ENCODE peak calls at places on chromosome 11, in seven cellular contexts. D is right lobe of liver, Z is lower lobe of right lung, A is small intestine, C is spleen, O is HCT116, K is mesenchymal stem cell. W is an unnamed sample.

GRCh38 chr11:80815752-80816453 is 1375.1 kb upstream of the TENM4 start:
- DNase-seq in C (no peak), Z (no peak), D (no peak), A (no peak), O (no peak), K (peak), W (no peak)

GRCh38 chr11:19432370-19433163 is 191.8 kb upstream of the E2F8 start:
- DNase-seq in Z (no peak), A (peak), D (no peak), K (peak), O (no peak), C (no peak), W (no peak)

GRCh38 chr11:85123752-85124231 is 503.4 kb downstream of the DLG2 start:
- DNase-seq in O (no peak), D (no peak), K (no peak), A (no peak), Z (no peak), C (no peak), W (no peak)

GRCh38 chr11:134393638-134394037 is 18.4 kb downstream of the B3GAT1 start:
- DNase-seq in D (peak), A (peak), K (no peak), Z (no peak), C (no peak), O (peak), W (no peak)

GRCh38 chr11:106706355-106706754 is 311.9 kb downstream of the GUCY1A2 start:
- DNase-seq in K (peak), O (peak), D (no peak), Z (no peak), C (no peak), A (no peak), W (no peak)

GRCh38 chr11:116420770-116421528 is 351.8 kb downstream of the BUD13 start:
- DNase-seq in Z (no peak), A (peak), D (no peak), C (no peak), O (peak), K (no peak), W (no peak)

GRCh38 chr11:1548221-1549070 is 23.6 kb downstream of the DUSP8 start:
- DNase-seq in D (peak), A (peak), Z (peak), O (peak), C (no peak), K (peak), W (peak)

GRCh38 chr11:40129276-40129675 is 1330.2 kb downstream of the LRRC4C start:
- DNase-seq in O (no peak), Z (no peak), C (no peak), A (peak), K (peak), D (no peak), W (no peak)

GRCh38 chr11:36162909-36163434 is 126.3 kb downstream of the COMMD9 start:
- DNase-seq in D (no peak), A (no peak), K (no peak), C (no peak), O (no peak), Z (no peak), W (no peak)

GRCh38 chr11:31865606-31866300 is 54.6 kb upstream of the PAX6 start:
- DNase-seq in O (no peak), K (no peak), C (no peak), D (no peak), Z (no peak), A (no peak), W (no peak)

GRCh38 chr11:6862961-6863360 is at the start of gene OR10A2:
- DNase-seq in Z (no peak), A (no peak), K (no peak), C (no peak), D (no peak), O (no peak), W (no peak)

GRCh38 chr11:9651481-9651880 is 12.4 kb upstream of the SWAP70 start:
- DNase-seq in O (no peak), K (no peak), Z (no peak), D (no peak), C (no peak), A (peak), W (no peak)

GRCh38 chr11:126997641-126998040 is 2.9 kb downstream of the KIRREL3 start:
- DNase-seq in C (no peak), A (no peak), D (no peak), K (no peak), O (no peak), Z (no peak), W (no peak)

GRCh38 chr11:87125257-87125656 is 87.5 kb downstream of the TMEM135 start:
- DNase-seq in K (no peak), A (no peak), O (no peak), Z (no peak), D (no peak), C (no peak), W (no peak)

GRCh38 chr11:118341749-118342489 is 586 bp downstream of the CD3D start:
- DNase-seq in K (no peak), C (no peak), D (no peak), O (no peak), A (no peak), Z (no peak), W (no peak)

GRCh38 chr11:105109855-105110750 is 29.5 kb downstream of the CARD18 start:
- DNase-seq in O (no peak), C (no peak), Z (no peak), D (no peak), A (peak), K (peak), W (no peak)

GRCh38 chr11:45001466-45002165 is 50.9 kb upstream of the TP53I11 start:
- DNase-seq in A (no peak), O (no peak), C (no peak), Z (no peak), K (no peak), D (no peak), W (no peak)

GRCh38 chr11:97414801-97415200 is 1025.0 kb downstream of the JRKL start:
- DNase-seq in Z (no peak), D (no peak), K (peak), O (no peak), C (no peak), A (no peak), W (no peak)

GRCh38 chr11:5291207-5291838 is 10.4 kb downstream of the OR51B4 start:
- DNase-seq in O (peak), K (peak), A (peak), C (no peak), Z (no peak), D (no peak), W (no peak)

GRCh38 chr11:109784536-109784935 is 308.7 kb upstream of the ZC3H12C start:
- DNase-seq in A (no peak), K (no peak), Z (no peak), D (no peak), O (no peak), C (no peak), W (no peak)

GRCh38 chr11:45599161-45599943 is 66.1 kb downstream of the CHST1 start:
- DNase-seq in Z (no peak), K (no peak), C (no peak), D (no peak), O (no peak), A (no peak), W (no peak)

DNA sequence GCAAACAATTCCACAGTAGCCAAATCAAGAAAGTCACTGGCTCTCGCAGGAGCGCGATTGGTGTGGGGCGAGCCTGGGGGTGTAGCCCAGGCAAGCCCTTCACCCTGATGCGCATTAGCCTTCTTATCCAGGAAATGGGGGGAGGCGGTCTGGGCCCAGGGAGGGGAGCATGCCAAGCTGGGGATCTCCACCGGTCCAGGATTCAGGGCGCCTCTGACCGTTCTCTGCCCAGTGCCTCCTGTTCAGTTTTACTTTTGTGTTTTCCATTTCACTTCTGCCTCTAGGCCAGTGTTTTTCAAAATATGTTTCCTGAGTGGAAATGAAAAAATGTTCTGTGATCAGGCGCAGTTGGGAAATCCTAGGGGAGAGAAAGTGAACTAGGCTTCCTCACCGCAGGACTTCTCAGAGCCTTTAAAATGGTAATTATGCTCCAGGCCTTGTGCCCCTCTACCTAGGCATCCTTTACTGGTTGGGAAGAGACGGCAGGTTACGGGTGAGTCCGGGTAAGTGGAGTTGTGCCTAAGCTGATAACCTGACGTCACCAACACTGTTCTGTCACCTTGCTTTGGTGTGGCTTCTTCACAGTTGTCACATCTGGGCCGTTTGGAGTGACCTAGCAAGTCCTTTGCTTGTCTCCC is 18.4 kb downstream of the LRP5 start:
- DNase-seq in D (no peak), C (no peak), A (peak), K (no peak), Z (no peak), O (no peak), W (peak)
- H3K27ac ChIP-seq in D (peak), C (peak), A (peak), K (no peak), Z (peak), O (no peak), W (peak)

DNA sequence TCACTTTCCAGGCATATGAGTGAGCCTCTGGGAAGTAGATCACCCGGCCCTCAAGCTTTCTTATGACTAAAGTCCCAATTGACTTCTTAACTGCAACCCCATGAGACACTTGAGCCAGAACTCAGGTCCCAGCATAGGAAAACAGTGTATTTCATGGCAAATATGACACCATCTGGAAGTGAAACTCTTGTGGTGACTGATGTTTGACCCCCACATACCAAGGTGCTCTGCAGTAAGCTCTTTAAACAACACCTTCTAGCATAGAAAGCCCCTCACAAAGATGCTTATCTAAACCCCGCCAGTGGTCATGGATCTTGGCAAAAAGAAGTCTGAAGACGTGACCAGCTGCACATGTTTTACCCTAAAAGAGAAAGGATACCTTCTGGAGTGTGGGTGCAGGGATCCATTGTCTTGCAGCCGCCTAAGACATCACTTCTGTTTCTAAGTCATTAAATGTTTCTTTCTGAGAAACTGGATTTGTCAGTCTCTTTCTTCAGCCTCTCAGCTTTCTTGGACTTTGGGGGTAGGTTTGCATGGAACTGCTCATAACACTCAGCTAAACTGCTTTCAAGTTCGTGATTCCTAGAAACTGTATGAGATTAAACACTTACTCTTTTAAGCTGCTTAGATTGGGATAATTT is 7.4 kb upstream of the PELI3 start:
- DNase-seq in A (no peak), K (peak), Z (no peak), D (no peak), O (no peak), C (no peak), W (no peak)
- H3K27ac ChIP-seq in A (no peak), K (no peak), Z (no peak), D (no peak), O (no peak), C (no peak), W (no peak)

GRCh38 chr11:62883677-62884076 is 3.0 kb downstream of the SLC3A2 start:
- DNase-seq in O (no peak), K (no peak), Z (no peak), A (no peak), C (no peak), D (no peak), W (no peak)
- H3K27ac ChIP-seq in O (peak), K (peak), Z (peak), A (no peak), C (no peak), D (no peak), W (no peak)

DNA sequence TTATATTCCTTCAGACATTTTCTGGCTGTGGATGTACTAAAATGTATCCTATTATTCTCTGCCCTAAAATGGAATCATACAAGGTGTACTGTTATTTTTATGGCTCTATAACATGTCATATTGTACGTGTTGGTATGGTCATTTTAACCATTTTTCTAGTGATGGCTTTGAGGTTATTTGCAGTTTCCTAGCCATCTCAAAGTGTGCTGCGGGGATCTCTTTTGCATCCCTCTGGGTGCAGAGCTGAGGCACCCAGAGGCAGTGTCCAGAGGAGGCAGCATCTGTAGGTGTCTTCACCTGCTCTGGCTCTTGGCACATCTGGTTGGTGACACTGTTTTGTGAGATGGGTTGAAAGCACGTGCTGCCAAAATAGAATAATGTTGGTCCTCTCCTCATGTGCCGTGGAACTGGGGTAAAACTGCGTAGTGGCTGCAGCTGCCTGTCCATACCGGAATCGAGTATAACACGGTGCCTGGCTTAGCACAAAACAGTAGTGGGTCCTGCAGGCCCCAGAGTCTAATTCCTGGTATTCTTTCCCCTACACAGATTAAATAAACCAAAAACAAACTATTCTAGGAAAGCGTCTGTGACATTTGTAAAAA is 12.8 kb downstream of the NEAT1 start:
- DNase-seq in C (peak), K (peak), O (no peak), A (no peak), D (peak), Z (no peak), W (no peak)
- H3K27ac ChIP-seq in C (no peak), K (peak), O (peak), A (no peak), D (peak), Z (peak), W (peak)

GRCh38 chr11:90809581-90809980 is 586.7 kb upstream of the CHORDC1 start:
- DNase-seq in K (no peak), Z (no peak), O (no peak), C (no peak), D (no peak), A (no peak), W (no peak)
- H3K27ac ChIP-seq in K (no peak), Z (no peak), O (no peak), C (no peak), D (no peak), A (no peak), W (no peak)

DNA sequence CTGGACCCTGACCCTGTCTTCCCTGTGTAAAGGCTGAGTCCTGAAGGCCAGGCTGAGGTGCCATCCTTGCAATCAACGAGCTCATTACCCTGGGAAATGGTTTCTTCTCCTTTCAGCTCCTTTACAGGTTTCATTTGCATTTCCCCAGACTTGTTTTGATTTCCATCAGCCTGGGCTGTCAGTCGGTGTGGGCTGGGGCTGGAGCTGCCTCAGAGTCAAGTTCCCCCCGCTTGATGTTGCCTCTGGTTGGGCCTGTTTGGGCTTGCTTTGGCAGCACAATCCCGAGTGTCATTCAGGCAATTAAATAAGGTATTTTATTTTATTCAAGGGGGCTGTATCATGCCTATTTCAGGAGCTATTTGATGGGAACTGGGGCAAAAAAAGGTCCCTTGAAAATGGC is 424.9 kb downstream of the INSC start:
- DNase-seq in A (no peak), K (no peak), C (no peak), O (no peak), D (no peak), Z (no peak), W (no peak)
- H3K27ac ChIP-seq in A (no peak), K (no peak), C (no peak), O (no peak), D (no peak), Z (no peak), W (no peak)

W was measured in right cardiac atrium.